ENCODE peak calls at places on chromosome X, in nine cellular contexts. P, U, E, Q, V, N, A, T and M are unnamed samples. For H3K36me3, the result is how much of the 10 kb centered on the place peaks cover.

GRCh38 chrX:132373610-132374009 is 115.2 kb downstream of the MBNL3 start:
- DNase-seq in T (no peak), N (no peak), A (no peak), U (no peak), P (no peak), V (no peak), Q (no peak), E (no peak), M (no peak)

GRCh38 chrX:64204701-64205440 is 637 bp downstream of the AMER1 start:
- DNase-seq in U (peak), N (peak), T (peak), P (peak), E (peak), V (peak), Q (peak), A (peak), M (peak)

GRCh38 chrX:95585321-95585720 is 1099.3 kb upstream of the DIAPH2 start:
- DNase-seq in V (no peak), E (no peak), A (no peak), T (no peak), N (no peak), Q (no peak), U (no peak), P (no peak), M (no peak)

GRCh38 chrX:75086731-75087195 is 69.3 kb downstream of the ABCB7 start:
- DNase-seq in A (no peak), V (no peak), Q (no peak), T (no peak), N (peak), E (no peak), P (no peak), U (no peak), M (no peak)

GRCh38 chrX:137166591-137166990 is 132.8 kb upstream of the GPR101 start:
- DNase-seq in N (peak), T (no peak), A (no peak), V (no peak), E (no peak), P (no peak), Q (no peak), U (no peak), M (peak)

GRCh38 chrX:17187301-17187836 is 187.6 kb upstream of the NHS start:
- DNase-seq in E (peak), U (no peak), V (no peak), P (no peak), Q (no peak), A (no peak), N (no peak), T (no peak), M (no peak)

GRCh38 chrX:16699389-16699788 is 13.1 kb downstream of the CTPS2 start:
- DNase-seq in A (no peak), N (no peak), E (no peak), Q (no peak), P (no peak), V (no peak), T (no peak), U (no peak), M (no peak)

GRCh38 chrX:72712094-72712755 is 1.9 kb downstream of the PHKA1 start:
- DNase-seq in Q (no peak), V (no peak), A (no peak), E (no peak), T (no peak), N (no peak), U (no peak), P (no peak), M (no peak)

GRCh38 chrX:100449696-100450606 is 39.9 kb upstream of the PCDH19 start:
- DNase-seq in E (peak), T (no peak), Q (no peak), N (no peak), U (peak), V (no peak), P (no peak), A (no peak), M (no peak)

DNA sequence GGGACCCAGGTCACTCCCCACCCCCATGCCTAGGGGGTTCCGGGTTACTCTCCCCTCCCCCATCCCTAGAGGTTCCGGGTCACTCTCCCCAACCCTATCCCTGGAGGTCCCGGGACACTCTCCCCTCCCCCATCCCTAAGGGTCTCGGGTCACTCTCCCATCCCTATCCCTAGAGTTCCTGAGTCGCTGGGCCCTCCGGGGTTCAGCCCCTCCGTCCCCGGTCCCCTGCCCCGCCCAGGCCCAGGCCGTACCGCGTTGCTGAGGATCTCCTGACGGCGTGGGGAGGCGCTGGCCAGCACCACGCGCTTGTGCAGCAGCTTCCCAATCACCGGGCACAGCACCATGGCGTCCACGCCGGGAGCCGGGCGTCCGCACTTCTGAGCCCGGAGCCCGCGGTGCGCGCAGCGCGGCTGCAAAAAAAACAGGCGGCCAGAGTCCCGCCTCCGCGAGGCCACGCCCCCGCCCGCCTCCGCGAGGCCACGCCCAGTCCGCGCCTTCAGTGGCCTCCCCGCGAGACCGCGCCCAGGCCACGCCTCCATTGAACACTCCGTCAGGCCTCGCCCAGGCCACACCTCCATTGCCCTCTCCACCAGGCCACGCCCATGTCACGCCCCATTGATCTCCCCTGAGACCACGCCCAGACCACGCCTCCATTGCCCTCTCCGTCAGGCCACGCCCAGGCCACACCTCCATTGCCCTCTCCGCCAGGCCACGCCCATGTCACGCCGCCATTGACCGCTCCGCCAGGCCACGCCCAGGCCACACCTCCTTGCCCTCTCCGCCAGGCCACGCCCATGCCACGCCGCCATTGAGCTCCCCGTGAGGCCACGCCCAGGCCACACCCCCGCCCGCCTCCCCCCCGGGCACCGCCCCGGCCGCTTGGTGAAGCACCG is at the start of gene ASMTL:
- DNase-seq in E (peak), V (peak), P (peak), T (peak), A (peak), N (peak), U (peak), Q (peak), M (peak)
- TF ChIP-seq POLR2A in E (peak), V (peak), P (peak), T (no peak), A (peak), N (no peak), U (peak), Q (peak), M (peak)

DNA sequence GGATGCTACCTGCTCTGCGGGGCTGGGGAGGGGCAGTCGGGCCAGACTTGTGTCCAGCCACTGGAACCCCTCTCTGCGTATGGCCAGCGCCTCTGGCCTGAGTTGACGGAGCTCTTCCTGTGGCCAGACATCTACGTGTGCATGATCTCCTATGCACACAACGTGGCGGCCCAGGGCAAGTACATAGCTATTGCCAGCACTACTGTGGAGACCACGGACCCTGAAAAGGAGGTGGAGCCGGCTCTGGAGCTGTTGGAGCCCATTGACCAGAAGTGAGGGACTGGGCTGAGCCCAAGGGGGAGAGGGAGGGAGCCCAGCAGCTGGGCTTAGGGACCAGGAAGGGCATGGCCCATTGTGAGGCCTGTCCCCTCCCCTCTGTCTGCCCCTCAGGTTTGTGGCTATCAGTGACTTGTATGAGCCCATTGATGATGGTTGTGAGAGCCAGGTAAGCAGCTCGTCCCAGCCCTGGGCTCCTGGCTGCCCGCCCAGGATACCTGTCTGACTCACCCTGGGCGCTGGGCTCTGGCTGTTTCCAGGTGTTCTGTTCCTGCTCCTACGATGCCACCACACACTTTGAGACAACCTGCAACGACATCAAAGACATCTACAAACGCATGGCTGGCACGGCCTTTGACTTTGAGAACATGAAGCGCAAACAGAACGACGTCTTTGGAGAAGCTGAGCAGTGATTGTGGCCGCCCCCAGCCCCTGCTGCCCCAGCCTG is 1.8 kb upstream of the FAM50A start:
- DNase-seq in U (no peak), Q (peak), T (no peak), A (no peak), V (no peak), N (peak), P (no peak), E (no peak), M (no peak)
- H3K36me3 ChIP-seq in U (under half), Q (under half), T (under half), A (under half), V (under half), N (half or more), P (under half), E (under half), M (under half)

DNA sequence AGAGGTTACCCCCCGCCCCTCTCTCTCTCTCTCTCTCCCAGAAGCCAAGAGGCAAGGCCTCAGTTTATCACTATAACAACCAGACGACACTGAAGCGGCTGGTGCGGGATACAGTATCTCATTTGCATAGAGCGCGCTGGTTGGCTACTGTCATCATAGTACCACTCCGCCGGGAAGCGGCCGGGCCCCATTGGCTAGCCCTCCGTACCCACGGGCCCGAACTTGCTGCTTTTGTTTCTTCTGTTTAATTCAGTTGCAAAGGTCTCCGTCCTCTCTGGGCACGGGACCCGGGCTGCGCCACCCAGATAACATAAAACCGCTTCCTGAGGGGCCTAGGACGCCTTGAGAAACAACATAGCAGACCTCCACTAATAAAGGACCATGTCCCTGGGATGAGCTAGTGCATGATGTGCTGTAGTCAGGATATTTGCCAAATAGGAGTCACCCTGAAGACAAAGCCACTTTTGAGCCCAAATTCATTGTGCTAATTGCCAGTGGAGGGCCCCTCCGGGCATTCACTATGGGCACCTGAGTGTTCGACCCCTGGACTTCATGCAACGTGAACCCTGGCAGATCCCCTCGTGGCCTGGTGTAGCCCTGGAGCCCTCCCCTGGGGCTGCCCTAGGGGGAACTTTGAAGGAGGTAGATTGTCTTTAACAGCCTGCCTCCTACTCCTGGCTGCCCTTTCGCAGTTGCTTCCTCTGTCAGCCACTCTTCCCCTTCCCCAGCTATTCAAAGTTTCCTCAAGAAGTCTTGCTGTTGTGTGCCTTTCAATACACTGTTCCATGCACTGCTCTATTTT is at the start of gene PCYT1B:
- DNase-seq in E (peak), V (no peak), U (peak), P (peak), A (peak), N (peak), T (peak), Q (peak), M (peak)
- TF ChIP-seq POLR2A in E (no peak), V (no peak), U (no peak), P (no peak), A (no peak), N (no peak), T (no peak), Q (no peak), M (no peak)

DNA sequence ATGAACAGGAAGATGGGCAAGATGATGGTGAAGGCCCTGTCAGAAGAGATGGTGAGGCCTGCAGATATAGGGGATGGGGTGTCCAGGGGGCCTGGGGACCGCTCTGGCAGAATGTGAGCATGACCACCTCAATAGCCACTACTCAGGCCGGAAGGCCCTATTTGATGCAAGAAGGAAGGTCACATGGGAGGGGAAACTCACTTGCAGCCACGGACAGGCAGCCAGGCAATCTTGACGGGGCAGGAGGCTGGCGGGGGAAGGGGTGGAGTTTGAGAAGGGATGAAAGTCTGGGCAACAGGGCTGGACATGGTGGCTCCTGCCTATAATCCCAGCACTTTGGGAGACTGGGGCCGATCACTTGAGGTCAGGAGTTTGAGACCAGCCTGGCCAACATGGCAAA is 8.8 kb downstream of the SASH3 start:
- DNase-seq in A (no peak), U (no peak), N (no peak), V (no peak), Q (no peak), T (no peak), E (no peak), P (no peak), M (no peak)
- H3K36me3 ChIP-seq in A (under half), U (under half), N (under half), V (under half), Q (under half), T (under half), E (under half), P (under half), M (under half)

GRCh38 chrX:154409222-154409871 is at the start of gene DNASE1L1:
- DNase-seq in U (peak), N (peak), T (peak), E (peak), P (no peak), Q (peak), A (peak), V (peak), M (peak)

GRCh38 chrX:154411981-154412340 is 622 bp downstream of the TAFAZZIN start:
- DNase-seq in N (peak), P (peak), V (peak), A (peak), E (peak), T (no peak), U (peak), Q (peak), M (peak)

GRCh38 chrX:154411322-154411980 is at the start of gene TAFAZZIN:
- DNase-seq in Q (peak), E (peak), T (peak), V (peak), N (peak), P (peak), A (peak), U (peak), M (peak)

GRCh38 chrX:154412468-154412867 is 1.1 kb downstream of the TAFAZZIN start:
- DNase-seq in U (peak), A (no peak), E (peak), T (no peak), V (no peak), P (no peak), N (no peak), Q (no peak), M (no peak)

GRCh38 chrX:154408659-154409221 is 314 bp downstream of the DNASE1L1 start:
- DNase-seq in V (no peak), T (no peak), A (no peak), Q (no peak), P (no peak), E (no peak), U (no peak), N (no peak), M (no peak)
- TF ChIP-seq POLR2A in V (no peak), T (no peak), A (peak), Q (no peak), P (no peak), E (no peak), U (no peak), N (no peak), M (no peak)

GRCh38 chrX:13764284-13764683 is 29.7 kb downstream of the OFD1 start:
- DNase-seq in U (no peak), T (no peak), P (no peak), A (no peak), E (peak), Q (no peak), V (no peak), N (no peak), M (no peak)
- H3K36me3 ChIP-seq in U (under half), T (under half), P (under half), A (under half), E (half or more), Q (under half), V (under half), N (under half), M (under half)

DNA sequence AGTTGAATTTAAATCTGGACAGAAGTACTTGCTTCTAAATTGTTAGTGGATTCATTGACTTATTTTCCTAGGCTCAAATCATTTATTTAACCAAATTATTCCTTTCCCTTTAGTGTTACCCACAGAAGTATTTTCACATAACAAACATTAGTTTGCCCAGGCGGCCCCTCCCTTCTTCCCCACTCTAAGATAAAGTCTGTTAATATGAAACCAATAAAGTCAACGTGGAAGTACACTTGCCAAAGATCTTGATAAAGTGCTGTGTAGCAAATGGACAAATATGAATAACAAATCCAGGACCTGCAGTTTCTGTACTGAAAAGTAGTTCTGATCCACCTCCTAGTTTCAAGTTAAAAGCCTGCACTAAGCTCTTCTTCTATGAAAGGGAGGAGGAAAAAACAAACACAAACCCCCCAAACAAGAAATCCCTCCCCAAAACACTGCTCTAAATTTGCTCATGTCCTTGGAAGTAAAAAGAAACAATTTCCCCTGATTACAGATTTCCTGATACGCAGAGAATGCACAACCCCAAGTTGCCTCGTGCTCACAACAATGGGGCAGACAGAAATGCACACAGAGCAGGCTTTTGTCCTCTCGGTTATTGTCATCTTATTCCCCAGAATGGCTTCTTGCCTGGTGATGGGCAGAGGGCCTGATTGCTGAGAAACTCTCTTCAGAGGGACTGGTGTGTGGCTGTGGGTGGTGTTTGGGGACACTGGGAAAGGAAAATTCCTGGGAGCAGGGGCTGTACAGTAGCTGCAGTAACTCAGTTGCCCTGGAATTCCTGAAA is 23.2 kb downstream of the TMSB4X start:
- DNase-seq in U (no peak), P (no peak), N (peak), E (no peak), V (no peak), A (no peak), Q (no peak), T (no peak), M (peak)
- TF ChIP-seq POLR2A in U (no peak), P (no peak), N (no peak), E (no peak), V (no peak), A (no peak), Q (no peak), T (no peak), M (no peak)